ENCODE peak calls at places on chromosomes 4 and X, in nine cellular contexts. F is activated T-cell treated with anti-CD3 and anti-CD28 coated beads, Interleukin-2, amount 50 U/mL, for 72 hours; X is KBM-7; R is transverse colon; M is NCI-H446 treated with DMSO at 0.1 percent for 48 hours; A is EL; D is cerebellar cortex; Z is sciatic nerve; B is activated CD4-positive, CD25-positive, alpha-beta regulatory T cell. J is an unnamed sample.

GRCh38 chr4:173547889-173548288 is 17.9 kb upstream of the HAND2 start:
- DNase-seq in F (no peak), X (no peak), R (no peak), M (no peak), A (no peak), D (no peak), Z (no peak), B (no peak), J (no peak)

GRCh38 chr4:101348367-101348827 is 1.1 kb upstream of the PPP3CA start:
- DNase-seq in F (no peak), X (no peak), R (no peak), M (no peak), A (no peak), D (peak), Z (no peak), B (no peak), J (no peak)

GRCh38 chrX:153499876-153500275 is 5.1 kb downstream of the BGN start:
- DNase-seq in F (no peak), X (no peak), R (no peak), M (peak), A (no peak), D (peak), Z (no peak), B (no peak), J (peak)

GRCh38 chrX:137430301-137430700 is 135.6 kb upstream of the ZIC3 start:
- DNase-seq in F (no peak), X (no peak), R (no peak), M (no peak), A (no peak), D (no peak), Z (no peak), B (no peak), J (no peak)

GRCh38 chr4:52822583-52823477 is 39.3 kb upstream of the RASL11B start:
- DNase-seq in F (peak), X (no peak), R (no peak), M (no peak), A (peak), D (no peak), Z (no peak), B (no peak), J (no peak)

GRCh38 chrX:120367390-120368100 is 5.7 kb downstream of the ATP1B4 start:
- DNase-seq in F (no peak), X (no peak), R (no peak), M (no peak), A (no peak), D (no peak), Z (no peak), B (no peak), J (no peak)

GRCh38 chr4:185786422-185786821 is 25.6 kb downstream of the SORBS2 start:
- DNase-seq in F (no peak), X (no peak), R (no peak), M (no peak), A (no peak), D (no peak), Z (no peak), B (no peak), J (no peak)

GRCh38 chr4:150316332-150317205 is 238.3 kb downstream of the DCLK2 start:
- DNase-seq in F (no peak), X (peak), R (no peak), M (peak), A (no peak), D (peak), Z (no peak), B (no peak), J (no peak)

GRCh38 chrX:43386872-43387271 is 269.2 kb upstream of the MAOA start:
- DNase-seq in F (peak), X (no peak), R (no peak), M (no peak), A (no peak), D (no peak), Z (no peak), B (no peak), J (no peak)

GRCh38 chr4:10100734-10101216 is 15.8 kb downstream of the WDR1 start:
- DNase-seq in F (no peak), X (peak), R (peak), M (no peak), A (no peak), D (no peak), Z (peak), B (no peak), J (no peak)

GRCh38 chrX:153763298-153763932 is 634 bp upstream of the PLXNB3 start:
- DNase-seq in F (no peak), X (no peak), R (no peak), M (no peak), A (no peak), D (no peak), Z (peak), B (no peak), J (no peak)

GRCh38 chr4:4506961-4507360 is 34.9 kb downstream of the STX18 start:
- DNase-seq in F (no peak), X (no peak), R (peak), M (no peak), A (no peak), D (no peak), Z (no peak), B (no peak), J (no peak)

GRCh38 chr4:99219479-99219878 is 433 bp upstream of the ADH6 start:
- DNase-seq in F (no peak), X (no peak), R (no peak), M (no peak), A (no peak), D (no peak), Z (no peak), B (no peak), J (no peak)

GRCh38 chr4:106039796-106040195 is 144.5 kb downstream of the NPNT start:
- DNase-seq in F (no peak), X (no peak), R (no peak), M (peak), A (no peak), D (no peak), Z (no peak), B (no peak), J (no peak)

GRCh38 chr4:10173039-10173753 is 56.6 kb upstream of the WDR1 start:
- DNase-seq in F (no peak), X (no peak), R (peak), M (no peak), A (peak), D (no peak), Z (no peak), B (no peak), J (no peak)

GRCh38 chr4:148369919-148370318 is 72.3 kb downstream of the NR3C2 start:
- DNase-seq in F (no peak), X (no peak), R (no peak), M (no peak), A (no peak), D (no peak), Z (no peak), B (no peak), J (no peak)

GRCh38 chr4:55381502-55381901 is 14.3 kb upstream of the TMEM165 start:
- DNase-seq in F (no peak), X (no peak), R (no peak), M (no peak), A (no peak), D (no peak), Z (no peak), B (no peak), J (no peak)

GRCh38 chr4:34271479-34272355 is 1972.6 kb downstream of the ARAP2 start:
- DNase-seq in F (no peak), X (no peak), R (no peak), M (no peak), A (no peak), D (no peak), Z (no peak), B (no peak), J (no peak)

GRCh38 chr4:5050520-5050955 is 742 bp upstream of the STK32B start:
- DNase-seq in F (peak), X (peak), R (peak), M (peak), A (peak), D (peak), Z (peak), B (no peak), J (no peak)

GRCh38 chr4:119559044-119559647 is 69.5 kb downstream of the PDE5A start:
- DNase-seq in F (no peak), X (peak), R (no peak), M (peak), A (peak), D (peak), Z (no peak), B (no peak), J (no peak)